ENCODE peak calls at places on chromosomes 3 and 15, in four cellular contexts. One of them, this sample, is unnamed. For H3K4me1, the result is how much of the 10 kb centered on the place peaks cover.

GRCh38 chr3:16060358-16060852 is 114.1 kb upstream of the GALNT15 start:
- DNase-seq in kidney: peak
- DNase-seq in mammary epithelial cell: peak
- DNase-seq in neural progenitor cell: no peak
- DNase-seq in this sample: no peak

GRCh38 chr3:33438871-33439270 is 1.3 kb downstream of the UBP1 start:
- DNase-seq in kidney: no peak
- DNase-seq in mammary epithelial cell: no peak
- DNase-seq in neural progenitor cell: no peak
- DNase-seq in this sample: no peak

GRCh38 chr3:195106418-195106906 is 164.5 kb downstream of the XXYLT1 start:
- DNase-seq in kidney: peak
- DNase-seq in mammary epithelial cell: peak
- DNase-seq in neural progenitor cell: peak
- DNase-seq in this sample: peak

GRCh38 chr3:172280406-172281051 is 167.7 kb downstream of the GHSR start:
- DNase-seq in kidney: no peak
- DNase-seq in mammary epithelial cell: peak
- DNase-seq in neural progenitor cell: no peak
- DNase-seq in this sample: no peak

GRCh38 chr3:12193485-12194165 is 34.9 kb upstream of the TIMP4 start:
- DNase-seq in kidney: no peak
- DNase-seq in mammary epithelial cell: peak
- DNase-seq in neural progenitor cell: no peak
- DNase-seq in this sample: peak

GRCh38 chr15:42575188-42576039 is at the start of gene STARD9:
- DNase-seq in kidney: peak
- DNase-seq in mammary epithelial cell: peak
- DNase-seq in neural progenitor cell: peak
- DNase-seq in this sample: peak

GRCh38 chr3:133573054-133573628 is 345 bp upstream of the CDV3 start:
- DNase-seq in kidney: peak
- DNase-seq in mammary epithelial cell: peak
- DNase-seq in neural progenitor cell: peak
- DNase-seq in this sample: peak

GRCh38 chr3:146374146-146374545 is 95.2 kb downstream of the PLSCR2 start:
- DNase-seq in kidney: no peak
- DNase-seq in mammary epithelial cell: no peak
- DNase-seq in neural progenitor cell: no peak
- DNase-seq in this sample: no peak

DNA sequence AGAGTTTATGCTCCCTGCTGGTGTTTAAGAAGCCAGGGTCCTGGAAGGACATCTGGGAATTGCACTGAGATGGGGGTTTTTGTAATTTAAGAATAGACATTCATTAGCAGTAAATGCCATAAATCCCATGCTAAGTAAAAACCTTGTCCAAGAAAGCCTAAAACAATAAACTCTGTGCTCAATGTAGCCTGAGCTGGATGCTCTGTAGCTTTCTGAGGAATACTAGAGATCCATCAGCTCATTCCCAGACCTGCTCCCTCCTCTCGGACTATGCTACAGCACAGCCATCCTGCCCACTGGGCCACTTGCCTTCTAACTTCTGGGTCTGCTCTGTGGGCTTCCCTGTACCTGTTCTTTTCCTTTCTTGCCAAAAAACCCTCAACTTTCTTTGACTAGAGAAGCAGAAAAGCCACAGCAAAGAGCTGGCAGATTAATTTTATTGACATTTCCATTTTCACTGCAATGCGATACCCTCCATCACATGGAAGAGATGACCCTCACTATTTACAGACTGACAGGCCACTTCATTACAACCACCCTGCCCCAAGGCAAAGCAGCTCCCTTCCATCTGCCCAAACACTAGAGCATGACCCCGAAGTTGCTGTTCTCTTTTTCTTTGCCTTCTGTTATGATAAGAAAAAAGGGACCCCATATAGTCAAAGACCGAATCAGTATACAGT is 62.2 kb downstream of the MEIS2 start:
- DNase-seq in kidney: no peak
- DNase-seq in mammary epithelial cell: no peak
- DNase-seq in neural progenitor cell: no peak
- DNase-seq in this sample: no peak
- H3K4me1 ChIP-seq in kidney: under half
- H3K4me1 ChIP-seq in mammary epithelial cell: under half
- H3K4me1 ChIP-seq in neural progenitor cell: half or more
- H3K4me1 ChIP-seq in this sample: under half

GRCh38 chr3:141877911-141878310 is 1.5 kb downstream of the ATP1B3 start:
- DNase-seq in kidney: no peak
- DNase-seq in mammary epithelial cell: peak
- DNase-seq in neural progenitor cell: peak
- DNase-seq in this sample: peak

GRCh38 chr3:141878326-141878725 is 1.9 kb downstream of the ATP1B3 start:
- DNase-seq in kidney: no peak
- DNase-seq in mammary epithelial cell: no peak
- DNase-seq in neural progenitor cell: no peak
- DNase-seq in this sample: no peak

GRCh38 chr3:141876381-141876890 is at the start of gene ATP1B3:
- DNase-seq in kidney: peak
- DNase-seq in mammary epithelial cell: peak
- DNase-seq in neural progenitor cell: peak
- DNase-seq in this sample: peak

GRCh38 chr3:141876891-141877561 is 583 bp downstream of the ATP1B3 start:
- DNase-seq in kidney: peak
- DNase-seq in mammary epithelial cell: peak
- DNase-seq in neural progenitor cell: peak
- DNase-seq in this sample: peak

GRCh38 chr3:141878812-141879211 is 2.4 kb downstream of the ATP1B3 start:
- DNase-seq in kidney: no peak
- DNase-seq in mammary epithelial cell: peak
- DNase-seq in neural progenitor cell: no peak
- DNase-seq in this sample: peak
- H3K4me3 ChIP-seq in kidney: peak
- H3K4me3 ChIP-seq in mammary epithelial cell: peak
- H3K4me3 ChIP-seq in neural progenitor cell: peak
- H3K4me3 ChIP-seq in this sample: peak

GRCh38 chr3:112132975-112133448 is at the start of gene GCSAM:
- DNase-seq in kidney: no peak
- DNase-seq in mammary epithelial cell: peak
- DNase-seq in neural progenitor cell: no peak
- DNase-seq in this sample: peak
- H3K9ac ChIP-seq in kidney: no peak
- H3K9ac ChIP-seq in mammary epithelial cell: no peak
- H3K9ac ChIP-seq in neural progenitor cell: no peak
- H3K9ac ChIP-seq in this sample: no peak

GRCh38 chr3:183291511-183292031 is 38.5 kb downstream of the B3GNT5 start:
- DNase-seq in kidney: no peak
- DNase-seq in mammary epithelial cell: peak
- DNase-seq in neural progenitor cell: no peak
- DNase-seq in this sample: no peak
- H3K4me1 ChIP-seq in kidney: under half
- H3K4me1 ChIP-seq in mammary epithelial cell: under half
- H3K4me1 ChIP-seq in neural progenitor cell: under half
- H3K4me1 ChIP-seq in this sample: under half

GRCh38 chr15:28873585-28874139 is 12.1 kb upstream of the APBA2 start:
- DNase-seq in kidney: peak
- DNase-seq in mammary epithelial cell: no peak
- DNase-seq in neural progenitor cell: no peak
- DNase-seq in this sample: no peak

GRCh38 chr15:28876131-28876844 is 9.5 kb upstream of the APBA2 start:
- DNase-seq in kidney: peak
- DNase-seq in mammary epithelial cell: no peak
- DNase-seq in neural progenitor cell: peak
- DNase-seq in this sample: no peak

GRCh38 chr15:28873006-28873405 is 12.8 kb upstream of the APBA2 start:
- DNase-seq in kidney: peak
- DNase-seq in mammary epithelial cell: no peak
- DNase-seq in neural progenitor cell: no peak
- DNase-seq in this sample: no peak

GRCh38 chr15:28876845-28877185 is 9.0 kb upstream of the APBA2 start:
- DNase-seq in kidney: no peak
- DNase-seq in mammary epithelial cell: no peak
- DNase-seq in neural progenitor cell: no peak
- DNase-seq in this sample: no peak

DNA sequence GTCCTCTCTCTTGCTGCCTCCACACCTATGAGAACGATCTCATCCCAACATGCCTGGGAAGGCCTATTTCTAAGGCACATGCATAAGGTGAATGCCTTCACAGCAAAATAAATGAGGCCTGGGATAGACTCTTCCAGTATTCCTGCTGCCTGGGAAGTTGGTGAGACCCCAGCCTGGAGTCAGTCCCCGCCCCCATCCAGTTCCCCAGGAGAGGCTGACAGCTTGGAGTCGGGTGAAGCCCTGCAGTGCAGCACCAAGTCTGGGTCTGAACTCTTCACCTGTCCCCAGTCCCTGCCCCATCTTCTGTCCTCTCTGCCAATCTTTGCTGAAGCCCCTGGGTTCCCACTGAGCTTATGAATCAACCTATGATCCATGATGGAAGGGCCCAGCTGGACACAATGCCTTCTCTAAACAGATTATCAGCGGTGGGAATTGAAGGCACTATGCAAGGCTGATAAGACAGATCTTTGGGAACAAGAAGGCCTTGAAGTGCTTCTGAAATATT is 10.3 kb upstream of the APBA2 start:
- DNase-seq in kidney: peak
- DNase-seq in mammary epithelial cell: no peak
- DNase-seq in neural progenitor cell: peak
- DNase-seq in this sample: no peak
- H3K4me3 ChIP-seq in kidney: no peak
- H3K4me3 ChIP-seq in mammary epithelial cell: no peak
- H3K4me3 ChIP-seq in neural progenitor cell: peak
- H3K4me3 ChIP-seq in this sample: no peak

DNA sequence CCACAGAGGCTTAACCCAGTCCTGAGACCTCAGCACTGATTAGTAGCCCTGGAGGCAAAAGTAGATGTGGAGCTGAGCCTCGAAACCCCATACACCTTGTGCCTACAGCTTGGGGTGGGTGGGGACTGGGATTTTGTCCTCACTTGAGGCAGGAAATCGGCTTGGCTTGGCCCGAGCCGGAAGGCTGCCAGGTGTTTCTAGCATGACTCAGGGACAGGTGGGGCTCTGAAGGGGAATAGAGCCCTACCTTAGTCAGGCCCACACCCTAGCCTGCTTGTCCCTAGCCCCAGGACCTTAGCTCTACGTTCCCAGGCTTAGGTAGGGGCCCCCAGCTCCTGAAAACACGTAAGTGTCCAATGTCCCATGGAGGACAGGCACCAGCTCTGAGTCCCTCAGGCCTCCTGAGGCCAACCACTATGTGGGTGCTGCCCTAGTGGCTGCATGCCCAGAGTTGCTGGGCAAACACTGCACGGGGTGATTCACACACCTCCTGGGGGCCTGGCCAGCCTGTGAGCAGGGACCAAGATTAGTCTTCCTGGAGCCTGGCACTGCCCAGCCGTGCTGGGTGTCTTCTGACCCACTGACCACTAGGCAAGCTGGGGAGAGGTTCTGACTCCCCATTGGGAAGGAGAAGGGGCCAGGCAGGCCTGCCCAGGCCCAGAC is 3.1 kb downstream of the MST1R start:
- DNase-seq in kidney: peak
- DNase-seq in mammary epithelial cell: peak
- DNase-seq in neural progenitor cell: no peak
- DNase-seq in this sample: peak
- H3K9ac ChIP-seq in kidney: no peak
- H3K9ac ChIP-seq in mammary epithelial cell: peak
- H3K9ac ChIP-seq in neural progenitor cell: no peak
- H3K9ac ChIP-seq in this sample: peak

DNA sequence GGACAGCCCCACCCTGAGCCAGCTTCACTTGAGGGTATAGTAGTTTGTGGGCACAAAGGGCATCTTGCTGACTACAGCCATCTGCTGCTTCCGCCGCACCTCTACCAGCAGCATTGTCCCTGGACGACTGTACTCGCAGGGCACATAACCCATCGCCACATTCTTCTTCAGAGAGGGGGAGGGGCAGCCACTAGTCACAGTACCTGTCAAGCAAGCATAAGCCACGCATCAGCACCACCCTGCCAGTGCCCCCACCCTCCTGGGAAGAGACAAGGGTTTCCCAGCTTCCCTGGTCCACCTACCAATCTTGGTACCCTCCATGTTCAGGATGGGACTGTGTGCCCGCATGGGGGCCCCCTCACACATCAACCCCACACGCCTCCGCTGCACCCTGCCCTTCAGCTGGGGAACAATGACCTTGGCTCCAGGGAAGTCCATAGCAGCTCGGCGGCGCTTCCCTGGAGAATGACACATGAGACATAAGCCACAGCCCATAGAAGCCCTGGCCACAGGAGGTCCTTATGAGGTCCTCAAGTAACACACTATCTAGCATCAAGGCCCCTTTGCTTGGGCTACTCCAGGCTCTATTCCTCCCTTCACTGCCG is 4.7 kb downstream of the AMT start:
- DNase-seq in kidney: no peak
- DNase-seq in mammary epithelial cell: no peak
- DNase-seq in neural progenitor cell: no peak
- DNase-seq in this sample: no peak
- H3K4me1 ChIP-seq in kidney: under half
- H3K4me1 ChIP-seq in mammary epithelial cell: under half
- H3K4me1 ChIP-seq in neural progenitor cell: under half
- H3K4me1 ChIP-seq in this sample: under half

DNA sequence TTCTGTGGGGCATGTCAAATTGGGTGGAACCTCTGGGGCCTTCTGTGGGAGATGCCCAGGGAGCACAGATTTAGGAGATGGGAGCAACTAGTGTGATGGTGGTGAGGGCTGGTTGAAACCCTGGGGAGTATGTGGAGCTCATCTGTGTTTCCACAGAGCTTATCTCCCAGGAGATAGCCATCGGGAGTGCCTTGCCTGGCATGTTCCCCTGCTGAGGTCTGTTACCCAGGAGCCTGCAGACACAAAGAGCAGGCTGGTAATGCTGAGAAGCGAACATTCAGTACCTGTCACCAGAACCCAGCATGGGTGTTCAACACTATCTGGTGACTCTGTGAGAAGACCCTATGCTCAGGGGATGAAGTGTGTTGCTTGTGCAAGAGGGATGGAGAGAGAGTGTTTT is 85.0 kb downstream of the CLSTN2 start:
- DNase-seq in kidney: no peak
- DNase-seq in mammary epithelial cell: no peak
- DNase-seq in neural progenitor cell: no peak
- DNase-seq in this sample: no peak
- H3K4me3 ChIP-seq in kidney: no peak
- H3K4me3 ChIP-seq in mammary epithelial cell: no peak
- H3K4me3 ChIP-seq in neural progenitor cell: no peak
- H3K4me3 ChIP-seq in this sample: no peak

DNA sequence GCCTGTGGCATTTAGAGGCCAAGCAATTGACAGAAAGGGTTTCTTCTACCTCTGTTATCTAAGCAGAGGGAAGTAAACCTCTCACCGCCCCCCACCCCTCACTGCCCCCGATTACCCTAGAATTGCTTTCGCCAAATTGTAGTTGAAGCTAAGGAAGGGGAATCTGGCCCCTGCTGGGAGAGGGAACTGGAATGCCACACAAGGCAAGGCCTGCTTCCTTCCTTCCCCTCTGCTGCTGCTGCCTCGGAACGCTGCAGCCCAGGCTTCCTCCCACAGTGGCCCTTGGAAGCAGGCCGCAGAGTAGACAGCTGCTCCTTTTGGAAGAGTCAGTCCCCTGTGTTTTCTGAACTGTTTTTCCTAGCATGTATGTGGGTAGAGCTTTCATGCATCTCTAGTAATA is 21.6 kb downstream of the RLBP1 start:
- DNase-seq in kidney: no peak
- DNase-seq in mammary epithelial cell: no peak
- DNase-seq in neural progenitor cell: peak
- DNase-seq in this sample: no peak
- H3K9ac ChIP-seq in kidney: no peak
- H3K9ac ChIP-seq in mammary epithelial cell: no peak
- H3K9ac ChIP-seq in neural progenitor cell: no peak
- H3K9ac ChIP-seq in this sample: no peak